ENCODE peak calls at places on chromosome 12, in four cellular contexts. Z, T, K and R are unnamed samples. For H3K27me3, the result is how much of the 10 kb centered on the place peaks cover.

GRCh38 chr12:14723763-14724162 is 27.4 kb upstream of the GUCY2C start:
- DNase-seq in Z (peak), T (peak), K (peak), R (peak)

GRCh38 chr12:56299308-56299852 is 750 bp downstream of the CS start:
- DNase-seq in Z (peak), T (no peak), K (no peak), R (no peak)

GRCh38 chr12:75722714-75723200 is 211.3 kb upstream of the KRR1 start:
- DNase-seq in Z (peak), T (peak), K (peak), R (no peak)

GRCh38 chr12:88163371-88163770 is 21.3 kb downstream of the TMTC3 start:
- DNase-seq in Z (no peak), T (no peak), K (no peak), R (no peak)

GRCh38 chr12:14860490-14860889 is 17.2 kb upstream of the ART4 start:
- DNase-seq in Z (no peak), T (no peak), K (no peak), R (no peak)

GRCh38 chr12:79194595-79194994 is 330.0 kb downstream of the SYT1 start:
- DNase-seq in Z (peak), T (no peak), K (no peak), R (no peak)

GRCh38 chr12:26633591-26634210 is 199.3 kb downstream of the ITPR2 start:
- DNase-seq in Z (no peak), T (peak), K (no peak), R (no peak)

GRCh38 chr12:16612647-16613046 is 6.7 kb upstream of the LMO3 start:
- DNase-seq in Z (peak), T (peak), K (no peak), R (no peak)

GRCh38 chr12:78002878-78003277 is 172.2 kb downstream of the NAV3 start:
- DNase-seq in Z (peak), T (peak), K (no peak), R (no peak)

GRCh38 chr12:122870867-122871664 is 24.9 kb downstream of the VPS37B start:
- DNase-seq in Z (no peak), T (peak), K (no peak), R (peak)

GRCh38 chr12:6635856-6636521 is at the start of gene LPAR5:
- DNase-seq in Z (peak), T (no peak), K (no peak), R (no peak)

GRCh38 chr12:113299619-113300237 is 35.2 kb downstream of the SLC8B1 start:
- DNase-seq in Z (peak), T (peak), K (no peak), R (peak)

GRCh38 chr12:102356690-102357089 is 123.7 kb downstream of the IGF1 start:
- DNase-seq in Z (no peak), T (no peak), K (no peak), R (no peak)

DNA sequence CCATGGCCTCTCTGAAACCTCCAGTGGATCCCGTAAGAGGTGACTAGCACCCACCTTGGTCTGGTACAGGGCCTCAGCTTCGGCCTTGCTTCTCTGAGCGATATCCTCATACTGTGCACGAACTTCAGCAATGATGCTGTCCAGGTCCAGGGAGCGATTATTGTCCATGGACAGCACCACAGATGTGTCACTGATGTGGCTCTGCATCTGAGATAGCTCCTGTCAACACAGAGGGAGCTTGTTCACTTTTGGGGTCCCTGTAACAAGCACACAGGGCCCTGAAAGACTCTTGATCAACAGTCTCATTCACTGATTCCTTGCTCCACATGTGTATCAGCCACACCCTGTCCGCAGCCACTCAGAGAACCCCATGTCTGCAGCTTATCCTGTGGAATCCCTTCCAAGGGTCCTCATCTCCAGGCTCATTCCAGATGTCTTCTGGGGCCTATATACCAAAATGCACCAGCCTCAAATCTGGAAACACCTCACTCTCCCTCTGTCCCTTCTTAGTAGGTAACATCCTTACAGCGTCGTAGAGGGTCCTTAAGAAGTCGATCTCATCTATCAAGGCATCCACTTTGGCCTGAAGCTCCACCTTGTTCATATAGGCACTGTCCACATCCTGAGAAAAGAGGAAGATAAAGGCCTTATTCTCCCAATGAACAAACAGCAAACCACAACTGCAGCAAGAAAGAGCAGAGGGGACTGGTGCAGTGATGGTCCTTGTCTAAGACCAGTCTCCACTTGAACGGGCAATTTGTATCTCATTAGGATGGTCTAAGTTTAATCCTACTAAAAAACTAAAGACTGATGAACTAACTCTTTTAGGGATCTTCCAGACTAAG is 3.5 kb downstream of the KRT3 start:
- DNase-seq in Z (no peak), T (no peak), K (no peak), R (no peak)
- H3K27me3 ChIP-seq in Z (under half), T (under half), K (under half), R (half or more)

GRCh38 chr12:93895096-93895460 is 217.9 kb downstream of the CRADD start:
- DNase-seq in Z (no peak), T (peak), K (no peak), R (no peak)
- H3K27me3 ChIP-seq in Z (under half), T (under half), K (under half), R (under half)

GRCh38 chr12:49340971-49341776 is 4.2 kb upstream of the C1QL4 start:
- DNase-seq in Z (no peak), T (no peak), K (no peak), R (no peak)

GRCh38 chr12:49341777-49342065 is 4.7 kb upstream of the C1QL4 start:
- DNase-seq in Z (no peak), T (no peak), K (no peak), R (no peak)

GRCh38 chr12:49340095-49340870 is 3.3 kb upstream of the C1QL4 start:
- DNase-seq in Z (no peak), T (no peak), K (no peak), R (no peak)

GRCh38 chr12:49338830-49339463 is 2.0 kb upstream of the C1QL4 start:
- DNase-seq in Z (no peak), T (no peak), K (no peak), R (no peak)

DNA sequence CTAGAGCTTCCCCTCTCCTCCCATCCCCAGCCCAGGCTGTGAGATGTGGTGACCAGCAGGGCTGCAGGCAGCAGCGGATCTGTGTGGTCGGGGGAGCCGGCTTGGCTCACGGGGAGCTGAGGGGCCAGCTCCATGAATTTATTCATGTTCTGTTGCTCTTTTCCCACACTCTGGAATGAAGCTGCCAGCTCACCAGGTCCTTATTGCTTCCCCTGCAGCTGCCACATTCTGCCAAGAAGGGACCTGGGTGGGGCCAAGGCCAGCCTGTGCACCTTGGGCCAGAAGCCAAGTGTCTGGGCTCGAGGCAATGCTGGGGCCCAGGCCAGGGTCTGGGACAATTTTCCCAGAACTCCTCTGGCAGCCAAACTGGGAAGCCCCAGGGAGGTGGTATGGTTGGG is 2.5 kb upstream of the C1QL4 start:
- DNase-seq in Z (no peak), T (no peak), K (no peak), R (no peak)
- H3K27me3 ChIP-seq in Z (under half), T (half or more), K (half or more), R (half or more)

GRCh38 chr12:4892418-4892817 is 17.3 kb upstream of the KCNA1 start:
- DNase-seq in Z (no peak), T (no peak), K (no peak), R (no peak)

GRCh38 chr12:4899361-4899760 is 10.3 kb upstream of the KCNA1 start:
- DNase-seq in Z (no peak), T (no peak), K (no peak), R (no peak)

GRCh38 chr12:4891866-4892265 is 17.8 kb upstream of the KCNA1 start:
- DNase-seq in Z (no peak), T (no peak), K (no peak), R (no peak)

DNA sequence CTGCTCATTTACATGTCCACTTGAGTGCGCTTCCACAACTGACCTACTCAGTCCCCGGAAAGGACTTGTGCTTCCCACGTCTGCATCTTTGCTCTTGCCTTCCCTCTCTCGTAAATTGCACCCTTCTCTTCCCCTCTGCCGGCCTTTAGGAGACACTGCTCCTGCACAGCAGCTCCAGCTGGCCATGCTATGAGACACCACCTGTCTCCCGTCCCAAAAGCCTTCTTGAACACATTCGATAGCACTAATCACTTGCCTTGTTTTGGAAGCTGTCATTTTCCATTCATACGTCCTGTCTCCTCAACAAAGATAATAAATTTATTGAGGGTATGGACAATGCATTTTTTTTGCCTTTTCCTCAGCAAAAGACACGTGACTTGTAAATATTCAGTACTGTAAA is 15.7 kb upstream of the KCNA1 start:
- DNase-seq in Z (no peak), T (no peak), K (no peak), R (no peak)
- H3K27me3 ChIP-seq in Z (under half), T (under half), K (under half), R (under half)

DNA sequence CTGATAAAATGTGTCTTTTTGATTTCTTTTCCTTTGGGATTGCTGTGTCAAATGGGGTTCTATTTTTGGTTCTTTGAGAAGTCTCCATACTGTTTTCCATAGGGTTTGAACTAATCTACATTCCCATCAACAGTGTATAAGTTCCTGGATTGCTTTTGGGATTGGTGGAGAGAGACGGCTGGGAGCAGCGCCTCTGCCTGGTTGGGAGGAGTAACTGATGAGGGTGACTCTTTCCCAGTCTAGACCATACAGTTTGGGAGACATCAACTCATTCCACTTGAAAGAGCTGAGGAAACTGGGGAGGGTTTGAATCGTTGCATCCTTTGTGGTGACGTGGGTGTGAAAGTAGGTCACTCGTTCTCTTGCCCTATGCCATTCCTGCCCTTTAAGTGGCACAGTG is 42.3 kb upstream of the KCNA1 start:
- DNase-seq in Z (no peak), T (no peak), K (no peak), R (no peak)
- H3K27me3 ChIP-seq in Z (under half), T (under half), K (under half), R (under half)

DNA sequence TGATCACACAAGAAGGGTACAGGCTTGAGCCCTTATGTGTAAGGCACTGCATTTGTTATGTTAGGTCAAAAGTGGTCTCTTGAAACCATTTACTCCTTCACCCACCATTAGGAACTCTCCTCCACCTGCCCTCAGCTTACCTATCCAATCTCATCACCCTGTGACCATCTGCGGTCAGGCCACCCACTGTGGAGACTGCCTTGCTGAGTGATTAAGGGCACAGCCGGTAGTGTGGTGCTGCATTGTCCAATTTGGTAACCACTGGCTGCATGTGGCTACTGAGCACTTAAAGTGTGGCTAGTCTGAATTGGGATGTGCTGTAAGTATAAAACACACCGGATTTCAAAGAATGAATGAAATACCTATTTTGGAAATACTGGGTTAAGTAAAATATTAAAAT is 177.1 kb upstream of the PARP11 start:
- DNase-seq in Z (no peak), T (no peak), K (no peak), R (no peak)
- H3K27me3 ChIP-seq in Z (half or more), T (half or more), K (under half), R (under half)

DNA sequence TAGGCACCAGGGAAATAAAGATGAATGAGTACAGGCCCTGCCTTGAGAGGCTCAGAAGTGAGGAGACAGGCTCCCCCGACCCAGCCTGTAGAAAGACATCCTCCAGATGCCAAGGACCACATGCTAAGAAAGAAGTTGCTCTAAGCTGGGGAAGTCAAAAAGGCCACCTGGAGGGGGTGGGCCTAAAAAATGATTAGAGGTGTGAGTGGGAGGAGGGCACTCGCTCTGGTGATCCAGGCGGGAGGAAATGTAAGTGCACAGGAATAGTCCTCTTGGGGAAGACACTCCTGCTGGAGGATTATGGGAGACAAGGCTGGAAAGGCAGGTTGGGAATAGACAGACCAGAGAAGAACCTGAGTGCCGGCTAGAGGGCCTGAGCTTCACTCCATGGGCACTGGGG is 32.2 kb downstream of the SMUG1 start:
- DNase-seq in Z (no peak), T (no peak), K (no peak), R (no peak)
- H3K27me3 ChIP-seq in Z (under half), T (under half), K (under half), R (under half)

GRCh38 chr12:132286912-132287311 is 42.5 kb downstream of the GALNT9 start:
- DNase-seq in Z (peak), T (peak), K (no peak), R (peak)
- H3K27me3 ChIP-seq in Z (under half), T (under half), K (under half), R (half or more)

GRCh38 chr12:111169032-111169431 is 199.9 kb downstream of the PHETA1 start:
- DNase-seq in Z (no peak), T (no peak), K (no peak), R (no peak)

GRCh38 chr12:111166779-111167540 is 201.9 kb downstream of the PHETA1 start:
- DNase-seq in Z (no peak), T (peak), K (no peak), R (no peak)

GRCh38 chr12:111171334-111171733 is 197.6 kb downstream of the PHETA1 start:
- DNase-seq in Z (no peak), T (no peak), K (no peak), R (no peak)

GRCh38 chr12:111170559-111170958 is 198.3 kb downstream of the PHETA1 start:
- DNase-seq in Z (no peak), T (no peak), K (no peak), R (no peak)

GRCh38 chr12:111168009-111168786 is 200.7 kb downstream of the PHETA1 start:
- DNase-seq in Z (no peak), T (no peak), K (no peak), R (no peak)
- H3K27me3 ChIP-seq in Z (half or more), T (under half), K (under half), R (under half)